ENCODE peak calls at places on chromosomes 2 and 18, in six cellular contexts. One of them, this sample, is unnamed.
A peak's percentile ranks its signal among the peaks of the same experiment; 100 is the strongest.

GRCh38 chr2:158718196-158718585 is 76.9 kb upstream of the DAPL1 start:
- DNase-seq in astrocyte: no peak
- DNase-seq in CD8-positive, alpha-beta T cell: no peak
- DNase-seq in pancreas: no peak
- DNase-seq in left ventricle myocardium inferior: no peak
- DNase-seq in upper lobe of left lung: no peak
- DNase-seq in this sample: no peak

GRCh38 chr2:151032741-151033152 is 228.9 kb downstream of the RBM43 start:
- DNase-seq in astrocyte: peak; percentile 94
- DNase-seq in CD8-positive, alpha-beta T cell: no peak
- DNase-seq in pancreas: no peak
- DNase-seq in left ventricle myocardium inferior: no peak
- DNase-seq in upper lobe of left lung: no peak
- DNase-seq in this sample: no peak

GRCh38 chr2:166344286-166345113 is 31.2 kb downstream of the SCN9A start:
- DNase-seq in astrocyte: peak; percentile 88
- DNase-seq in CD8-positive, alpha-beta T cell: no peak
- DNase-seq in pancreas: no peak
- DNase-seq in left ventricle myocardium inferior: no peak
- DNase-seq in upper lobe of left lung: no peak
- DNase-seq in this sample: no peak

GRCh38 chr18:13216732-13217465 is 1.7 kb upstream of the LDLRAD4 start:
- DNase-seq in astrocyte: no peak
- DNase-seq in CD8-positive, alpha-beta T cell: peak; percentile 17
- DNase-seq in pancreas: no peak
- DNase-seq in left ventricle myocardium inferior: peak; percentile 59
- DNase-seq in upper lobe of left lung: peak; percentile 93
- DNase-seq in this sample: peak; percentile 66

GRCh38 chr2:37472959-37473358 is 128.5 kb downstream of the QPCT start:
- DNase-seq in astrocyte: peak; percentile 62
- DNase-seq in CD8-positive, alpha-beta T cell: no peak
- DNase-seq in pancreas: no peak
- DNase-seq in left ventricle myocardium inferior: no peak
- DNase-seq in upper lobe of left lung: no peak
- DNase-seq in this sample: no peak

GRCh38 chr2:42851740-42852250 is 59.4 kb upstream of the HAAO start:
- DNase-seq in astrocyte: no peak
- DNase-seq in CD8-positive, alpha-beta T cell: no peak
- DNase-seq in pancreas: no peak
- DNase-seq in left ventricle myocardium inferior: no peak
- DNase-seq in upper lobe of left lung: no peak
- DNase-seq in this sample: no peak

GRCh38 chr18:48488388-48488850 is 50.4 kb upstream of the CTIF start:
- DNase-seq in astrocyte: peak; percentile 95
- DNase-seq in CD8-positive, alpha-beta T cell: no peak
- DNase-seq in pancreas: peak; percentile 82
- DNase-seq in left ventricle myocardium inferior: peak; percentile 80
- DNase-seq in upper lobe of left lung: no peak
- DNase-seq in this sample: peak; percentile 91

GRCh38 chr18:62721837-62722795 is 6.8 kb downstream of the PHLPP1 start:
- DNase-seq in astrocyte: no peak
- DNase-seq in CD8-positive, alpha-beta T cell: no peak
- DNase-seq in pancreas: no peak
- DNase-seq in left ventricle myocardium inferior: no peak
- DNase-seq in upper lobe of left lung: no peak
- DNase-seq in this sample: no peak

GRCh38 chr2:235605306-235605998 is 111.6 kb downstream of the AGAP1 start:
- DNase-seq in astrocyte: peak; percentile 93
- DNase-seq in CD8-positive, alpha-beta T cell: no peak
- DNase-seq in pancreas: no peak
- DNase-seq in left ventricle myocardium inferior: peak; percentile 81
- DNase-seq in upper lobe of left lung: no peak
- DNase-seq in this sample: peak; percentile 71

GRCh38 chr2:183950673-183951072 is 647.7 kb upstream of the ZNF804A start:
- DNase-seq in astrocyte: no peak
- DNase-seq in CD8-positive, alpha-beta T cell: no peak
- DNase-seq in pancreas: no peak
- DNase-seq in left ventricle myocardium inferior: no peak
- DNase-seq in upper lobe of left lung: no peak
- DNase-seq in this sample: no peak

GRCh38 chr2:18435425-18436037 is 124.9 kb downstream of the RDH14 start:
- DNase-seq in astrocyte: peak; percentile 41
- DNase-seq in CD8-positive, alpha-beta T cell: no peak
- DNase-seq in pancreas: no peak
- DNase-seq in left ventricle myocardium inferior: no peak
- DNase-seq in upper lobe of left lung: no peak
- DNase-seq in this sample: no peak

DNA sequence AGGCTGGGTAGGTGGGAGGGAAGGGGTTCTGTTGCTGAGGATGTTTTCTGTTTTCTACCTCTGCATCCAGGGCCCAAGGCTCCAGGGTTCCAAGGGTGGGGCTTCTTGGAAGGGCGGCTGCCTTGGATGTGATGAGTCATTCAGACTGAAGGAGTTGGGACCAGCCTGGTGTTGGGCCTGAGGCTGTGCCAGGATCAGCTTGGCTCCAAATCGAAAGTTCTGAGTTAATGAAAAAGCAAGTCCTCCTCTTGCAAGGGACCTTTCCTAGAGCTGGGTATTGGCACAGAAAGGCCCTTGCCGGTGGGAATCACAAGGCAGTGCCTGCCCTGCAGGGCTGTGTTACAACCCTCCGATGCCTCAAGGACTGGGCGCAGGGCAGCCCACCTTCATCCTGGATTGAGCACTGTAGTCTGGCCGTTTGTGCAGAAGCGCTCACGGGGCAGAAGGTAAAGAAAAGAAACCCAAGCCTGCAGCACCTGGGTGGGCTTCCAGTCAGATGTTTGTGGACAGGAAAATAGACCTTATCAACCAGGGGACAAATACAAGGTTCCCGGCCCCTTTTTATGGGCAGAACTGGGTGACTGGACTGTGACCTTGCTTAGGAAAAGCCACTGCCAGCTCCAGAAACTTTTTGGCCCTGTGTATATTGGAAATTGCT is 52.5 kb upstream of the MCFD2 start:
- DNase-seq in astrocyte: peak; percentile 88
- DNase-seq in CD8-positive, alpha-beta T cell: no peak
- DNase-seq in pancreas: peak; percentile 74
- DNase-seq in left ventricle myocardium inferior: peak; percentile 70
- DNase-seq in upper lobe of left lung: no peak
- DNase-seq in this sample: peak; percentile 56
- H3K4me1 ChIP-seq in astrocyte: peaks cover 42% of the 10 kb centered on the region
- H3K4me1 ChIP-seq in CD8-positive, alpha-beta T cell: no peaks in the 10 kb centered on the region
- H3K4me1 ChIP-seq in pancreas: peaks cover 62% of the 10 kb centered on the region
- H3K4me1 ChIP-seq in left ventricle myocardium inferior: peaks cover 33% of the 10 kb centered on the region
- H3K4me1 ChIP-seq in upper lobe of left lung: peaks cover 44% of the 10 kb centered on the region
- H3K4me1 ChIP-seq in this sample: peaks cover 15% of the 10 kb centered on the region

DNA sequence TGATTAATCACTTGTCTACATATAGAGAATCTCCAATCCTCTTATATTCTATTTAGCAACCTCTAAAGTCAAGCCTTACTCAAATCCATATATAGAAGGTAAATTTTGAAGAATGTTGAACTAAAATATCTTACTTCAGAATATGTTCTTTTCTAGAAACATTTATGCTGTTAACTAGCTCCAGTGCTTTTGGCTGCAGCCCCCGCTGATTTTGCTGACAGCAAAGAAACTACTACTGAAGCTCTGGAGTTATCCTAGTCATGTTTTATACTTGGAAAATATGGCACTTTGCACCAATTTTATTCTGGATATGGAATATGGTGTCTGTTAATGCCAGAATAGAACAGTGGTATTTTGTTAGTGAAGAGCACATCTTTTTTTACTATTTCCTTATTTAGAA is 212.4 kb upstream of the FSIP2 start:
- DNase-seq in astrocyte: no peak
- DNase-seq in CD8-positive, alpha-beta T cell: no peak
- DNase-seq in pancreas: no peak
- DNase-seq in left ventricle myocardium inferior: no peak
- DNase-seq in upper lobe of left lung: no peak
- DNase-seq in this sample: no peak
- H3K27ac ChIP-seq in astrocyte: no peak overlapping the region
- H3K27ac ChIP-seq in CD8-positive, alpha-beta T cell: no peak overlapping the region
- H3K27ac ChIP-seq in pancreas: no peak overlapping the region
- H3K27ac ChIP-seq in left ventricle myocardium inferior: no peak overlapping the region
- H3K27ac ChIP-seq in upper lobe of left lung: no peak overlapping the region
- H3K27ac ChIP-seq in this sample: no peak overlapping the region

GRCh38 chr2:71989671-71990070 is 158.0 kb downstream of the CYP26B1 start:
- DNase-seq in astrocyte: no peak
- DNase-seq in CD8-positive, alpha-beta T cell: no peak
- DNase-seq in pancreas: no peak
- DNase-seq in left ventricle myocardium inferior: no peak
- DNase-seq in upper lobe of left lung: no peak
- DNase-seq in this sample: no peak
- H3K4me1 ChIP-seq in astrocyte: no peaks in the 10 kb centered on the region
- H3K4me1 ChIP-seq in CD8-positive, alpha-beta T cell: no peaks in the 10 kb centered on the region
- H3K4me1 ChIP-seq in pancreas: no peaks in the 10 kb centered on the region
- H3K4me1 ChIP-seq in left ventricle myocardium inferior: no peaks in the 10 kb centered on the region
- H3K4me1 ChIP-seq in upper lobe of left lung: no peaks in the 10 kb centered on the region
- H3K4me1 ChIP-seq in this sample: no peaks in the 10 kb centered on the region

GRCh38 chr2:60530660-60531276 is 22.7 kb downstream of the BCL11A start:
- DNase-seq in astrocyte: peak; percentile 51
- DNase-seq in CD8-positive, alpha-beta T cell: no peak
- DNase-seq in pancreas: peak; percentile 92
- DNase-seq in left ventricle myocardium inferior: peak; percentile 53
- DNase-seq in upper lobe of left lung: no peak
- DNase-seq in this sample: peak; percentile 78

GRCh38 chr2:60532421-60532820 is 21.0 kb downstream of the BCL11A start:
- DNase-seq in astrocyte: no peak
- DNase-seq in CD8-positive, alpha-beta T cell: no peak
- DNase-seq in pancreas: no peak
- DNase-seq in left ventricle myocardium inferior: no peak
- DNase-seq in upper lobe of left lung: no peak
- DNase-seq in this sample: no peak

GRCh38 chr2:60530228-60530627 is 23.2 kb downstream of the BCL11A start:
- DNase-seq in astrocyte: no peak
- DNase-seq in CD8-positive, alpha-beta T cell: no peak
- DNase-seq in pancreas: peak; percentile 89
- DNase-seq in left ventricle myocardium inferior: no peak
- DNase-seq in upper lobe of left lung: peak; percentile 75
- DNase-seq in this sample: no peak

GRCh38 chr2:60533114-60534033 is 20.1 kb downstream of the BCL11A start:
- DNase-seq in astrocyte: peak; percentile 75
- DNase-seq in CD8-positive, alpha-beta T cell: no peak
- DNase-seq in pancreas: no peak
- DNase-seq in left ventricle myocardium inferior: no peak
- DNase-seq in upper lobe of left lung: no peak
- DNase-seq in this sample: no peak

GRCh38 chr2:60531638-60532216 is 21.7 kb downstream of the BCL11A start:
- DNase-seq in astrocyte: no peak
- DNase-seq in CD8-positive, alpha-beta T cell: no peak
- DNase-seq in pancreas: no peak
- DNase-seq in left ventricle myocardium inferior: no peak
- DNase-seq in upper lobe of left lung: no peak
- DNase-seq in this sample: no peak
- H3K27ac ChIP-seq in astrocyte: no peak overlapping the region
- H3K27ac ChIP-seq in CD8-positive, alpha-beta T cell: no peak overlapping the region
- H3K27ac ChIP-seq in pancreas: peak overlapping the region; percentile 51
- H3K27ac ChIP-seq in left ventricle myocardium inferior: peak overlapping the region; percentile 65
- H3K27ac ChIP-seq in upper lobe of left lung: no peak overlapping the region
- H3K27ac ChIP-seq in this sample: no peak overlapping the region

GRCh38 chr2:12300019-12300602 is 416.6 kb upstream of the TRIB2 start:
- DNase-seq in astrocyte: peak; percentile 56
- DNase-seq in CD8-positive, alpha-beta T cell: no peak
- DNase-seq in pancreas: no peak
- DNase-seq in left ventricle myocardium inferior: no peak
- DNase-seq in upper lobe of left lung: no peak
- DNase-seq in this sample: no peak
- H3K4me1 ChIP-seq in astrocyte: peaks cover 9% of the 10 kb centered on the region
- H3K4me1 ChIP-seq in CD8-positive, alpha-beta T cell: peaks cover 43% of the 10 kb centered on the region
- H3K4me1 ChIP-seq in pancreas: peaks cover 6% of the 10 kb centered on the region
- H3K4me1 ChIP-seq in left ventricle myocardium inferior: peaks cover 10% of the 10 kb centered on the region
- H3K4me1 ChIP-seq in upper lobe of left lung: peaks cover 16% of the 10 kb centered on the region
- H3K4me1 ChIP-seq in this sample: peaks cover 7% of the 10 kb centered on the region

GRCh38 chr2:232574674-232575403 is 24.4 kb downstream of the EIF4E2 start:
- DNase-seq in astrocyte: no peak
- DNase-seq in CD8-positive, alpha-beta T cell: no peak
- DNase-seq in pancreas: no peak
- DNase-seq in left ventricle myocardium inferior: no peak
- DNase-seq in upper lobe of left lung: no peak
- DNase-seq in this sample: no peak
- H3K27ac ChIP-seq in astrocyte: no peak overlapping the region
- H3K27ac ChIP-seq in CD8-positive, alpha-beta T cell: no peak overlapping the region
- H3K27ac ChIP-seq in pancreas: no peak overlapping the region
- H3K27ac ChIP-seq in left ventricle myocardium inferior: no peak overlapping the region
- H3K27ac ChIP-seq in upper lobe of left lung: no peak overlapping the region
- H3K27ac ChIP-seq in this sample: no peak overlapping the region

GRCh38 chr18:3604626-3605408 is 154.8 kb downstream of the TGIF1 start:
- DNase-seq in astrocyte: peak; percentile 97
- DNase-seq in CD8-positive, alpha-beta T cell: no peak
- DNase-seq in pancreas: no peak
- DNase-seq in left ventricle myocardium inferior: no peak
- DNase-seq in upper lobe of left lung: no peak
- DNase-seq in this sample: no peak
- H3K4me1 ChIP-seq in astrocyte: peaks cover 45% of the 10 kb centered on the region
- H3K4me1 ChIP-seq in CD8-positive, alpha-beta T cell: peaks cover 44% of the 10 kb centered on the region
- H3K4me1 ChIP-seq in pancreas: peaks cover 36% of the 10 kb centered on the region
- H3K4me1 ChIP-seq in left ventricle myocardium inferior: peaks cover 43% of the 10 kb centered on the region
- H3K4me1 ChIP-seq in upper lobe of left lung: peaks cover 25% of the 10 kb centered on the region
- H3K4me1 ChIP-seq in this sample: peaks cover 30% of the 10 kb centered on the region

DNA sequence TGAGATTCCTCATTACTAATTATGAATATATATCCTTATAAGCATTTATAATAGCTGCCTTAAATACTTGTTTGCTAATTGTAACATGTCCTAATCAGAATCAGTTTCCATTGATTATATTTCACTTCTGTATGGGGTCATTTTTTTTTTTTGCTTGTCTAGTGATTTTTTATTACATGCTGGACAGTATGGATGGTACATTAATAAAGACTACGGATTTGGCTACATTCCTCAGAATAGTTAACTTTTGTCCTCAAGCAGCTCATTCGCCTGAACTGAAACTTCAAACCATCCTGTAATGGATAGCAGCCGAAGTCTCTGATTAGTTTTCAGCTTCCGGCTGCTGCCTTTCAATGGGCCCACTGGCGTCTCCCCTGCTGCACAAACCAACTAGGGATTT is 11.7 kb downstream of the TGIF1 start:
- DNase-seq in astrocyte: no peak
- DNase-seq in CD8-positive, alpha-beta T cell: no peak
- DNase-seq in pancreas: no peak
- DNase-seq in left ventricle myocardium inferior: no peak
- DNase-seq in upper lobe of left lung: no peak
- DNase-seq in this sample: no peak
- H3K27ac ChIP-seq in astrocyte: no peak overlapping the region
- H3K27ac ChIP-seq in CD8-positive, alpha-beta T cell: no peak overlapping the region
- H3K27ac ChIP-seq in pancreas: no peak overlapping the region
- H3K27ac ChIP-seq in left ventricle myocardium inferior: no peak overlapping the region
- H3K27ac ChIP-seq in upper lobe of left lung: no peak overlapping the region
- H3K27ac ChIP-seq in this sample: no peak overlapping the region

This sample was measured in heart left ventricle.